ENCODE peak calls at places on chromosomes 13 and 19, in eight cellular contexts. A, J, M, B, C, E, K and L are unnamed samples. For H3K27me3, the result is how much of the 10 kb centered on the place peaks cover.

GRCh38 chr13:110562696-110563462 is 1.4 kb upstream of the RAB20 start:
- DNase-seq in A (no peak), J (no peak), M (no peak), B (no peak), C (no peak), E (no peak), K (no peak), L (no peak)

GRCh38 chr13:85974604-85975366 is 175.6 kb upstream of the SLITRK6 start:
- DNase-seq in A (no peak), J (no peak), M (no peak), B (no peak), C (no peak), E (no peak), K (no peak), L (no peak)

GRCh38 chr13:67736646-67737420 is 506.7 kb upstream of the PCDH9 start:
- DNase-seq in A (peak), J (no peak), M (no peak), B (no peak), C (no peak), E (peak), K (no peak), L (no peak)

GRCh38 chr19:17497149-17497798 is 14.2 kb upstream of the PGLS start:
- DNase-seq in A (peak), J (no peak), M (no peak), B (no peak), C (no peak), E (no peak), K (peak), L (no peak)

GRCh38 chr19:18507727-18508440 is 14.0 kb downstream of the ELL start:
- DNase-seq in A (no peak), J (no peak), M (no peak), B (no peak), C (no peak), E (no peak), K (no peak), L (peak)

GRCh38 chr19:10230155-10230903 is 802 bp downstream of the S1PR2 start:
- DNase-seq in A (peak), J (peak), M (peak), B (peak), C (no peak), E (no peak), K (peak), L (peak)

GRCh38 chr19:47264629-47265028 is 8.3 kb downstream of the CCDC9 start:
- DNase-seq in A (no peak), J (no peak), M (no peak), B (no peak), C (no peak), E (no peak), K (peak), L (no peak)

GRCh38 chr13:51764184-51765141 is 39.5 kb downstream of the DHRS12 start:
- DNase-seq in A (no peak), J (peak), M (peak), B (peak), C (no peak), E (no peak), K (no peak), L (peak)

GRCh38 chr19:35513231-35513974 is at the start of gene DMKN:
- DNase-seq in A (no peak), J (no peak), M (no peak), B (no peak), C (peak), E (no peak), K (peak), L (no peak)

GRCh38 chr13:52980695-52981094 is 47.9 kb upstream of the OLFM4 start:
- DNase-seq in A (no peak), J (no peak), M (no peak), B (no peak), C (no peak), E (no peak), K (no peak), L (no peak)

GRCh38 chr13:73215807-73216206 is 157.0 kb downstream of the KLF5 start:
- DNase-seq in A (no peak), J (peak), M (no peak), B (peak), C (no peak), E (no peak), K (no peak), L (no peak)

GRCh38 chr13:91211548-91211947 is 135.9 kb upstream of the MIR17HG start:
- DNase-seq in A (no peak), J (no peak), M (no peak), B (no peak), C (no peak), E (no peak), K (no peak), L (no peak)

GRCh38 chr19:19053508-19054314 is 10.1 kb upstream of the SLC25A42 start:
- DNase-seq in A (peak), J (peak), M (no peak), B (peak), C (peak), E (peak), K (peak), L (peak)

GRCh38 chr13:32538234-32538620 is 368 bp downstream of the N4BP2L2 start:
- DNase-seq in A (peak), J (peak), M (no peak), B (no peak), C (no peak), E (no peak), K (no peak), L (no peak)

GRCh38 chr19:33690461-33691427 is 69.0 kb downstream of the CHST8 start:
- DNase-seq in A (peak), J (no peak), M (no peak), B (no peak), C (no peak), E (no peak), K (peak), L (no peak)

GRCh38 chr13:114108894-114109293 is 23.5 kb downstream of the RASA3 start:
- DNase-seq in A (no peak), J (no peak), M (no peak), B (peak), C (no peak), E (no peak), K (peak), L (peak)

GRCh38 chr13:109669234-109669612 is 117.2 kb downstream of the IRS2 start:
- DNase-seq in A (no peak), J (no peak), M (no peak), B (no peak), C (no peak), E (no peak), K (no peak), L (no peak)

GRCh38 chr13:99792079-99792921 is 179.3 kb downstream of the ZIC5 start:
- DNase-seq in A (no peak), J (no peak), M (no peak), B (no peak), C (no peak), E (no peak), K (no peak), L (no peak)

GRCh38 chr13:33312150-33312908 is 26.8 kb upstream of the STARD13 start:
- DNase-seq in A (no peak), J (no peak), M (no peak), B (no peak), C (no peak), E (no peak), K (no peak), L (no peak)

GRCh38 chr19:6564393-6564792 is 26.6 kb downstream of the CD70 start:
- DNase-seq in A (no peak), J (no peak), M (no peak), B (no peak), C (peak), E (no peak), K (no peak), L (no peak)

GRCh38 chr13:113949546-113949945 is 24.3 kb downstream of the C13orf46 start:
- DNase-seq in A (no peak), J (no peak), M (no peak), B (no peak), C (no peak), E (no peak), K (no peak), L (no peak)

GRCh38 chr19:37304190-37304883 is 66.6 kb upstream of the ZNF527 start:
- DNase-seq in A (peak), J (no peak), M (no peak), B (peak), C (peak), E (no peak), K (peak), L (peak)

GRCh38 chr13:41610426-41610825 is 153.1 kb downstream of the RGCC start:
- DNase-seq in A (no peak), J (peak), M (no peak), B (no peak), C (no peak), E (no peak), K (peak), L (no peak)

GRCh38 chr19:54030895-54031586 is 32.7 kb downstream of the VSTM1 start:
- DNase-seq in A (no peak), J (no peak), M (no peak), B (no peak), C (peak), E (no peak), K (no peak), L (no peak)

GRCh38 chr13:106049171-106049570 is 486.3 kb downstream of the EFNB2 start:
- DNase-seq in A (no peak), J (no peak), M (no peak), B (no peak), C (no peak), E (no peak), K (no peak), L (no peak)

GRCh38 chr13:43569688-43570087 is 217.1 kb downstream of the ENOX1 start:
- DNase-seq in A (no peak), J (no peak), M (no peak), B (no peak), C (no peak), E (no peak), K (no peak), L (no peak)

GRCh38 chr13:49869514-49869913 is 66.6 kb downstream of the SPRYD7 start:
- DNase-seq in A (peak), J (no peak), M (peak), B (no peak), C (peak), E (peak), K (no peak), L (no peak)

GRCh38 chr19:2294377-2295335 is 12.7 kb upstream of the PEAK3 start:
- DNase-seq in A (peak), J (no peak), M (no peak), B (no peak), C (no peak), E (no peak), K (no peak), L (no peak)

GRCh38 chr13:29861694-29862110 is 11.3 kb upstream of the UBL3 start:
- DNase-seq in A (no peak), J (no peak), M (no peak), B (no peak), C (no peak), E (no peak), K (no peak), L (no peak)

GRCh38 chr13:29857089-29857488 is 6.7 kb upstream of the UBL3 start:
- DNase-seq in A (no peak), J (peak), M (no peak), B (no peak), C (no peak), E (no peak), K (no peak), L (no peak)

GRCh38 chr13:29858667-29859066 is 8.2 kb upstream of the UBL3 start:
- DNase-seq in A (no peak), J (no peak), M (no peak), B (no peak), C (no peak), E (no peak), K (no peak), L (no peak)

GRCh38 chr13:29858231-29858630 is 7.8 kb upstream of the UBL3 start:
- DNase-seq in A (no peak), J (no peak), M (no peak), B (no peak), C (no peak), E (no peak), K (no peak), L (no peak)

DNA sequence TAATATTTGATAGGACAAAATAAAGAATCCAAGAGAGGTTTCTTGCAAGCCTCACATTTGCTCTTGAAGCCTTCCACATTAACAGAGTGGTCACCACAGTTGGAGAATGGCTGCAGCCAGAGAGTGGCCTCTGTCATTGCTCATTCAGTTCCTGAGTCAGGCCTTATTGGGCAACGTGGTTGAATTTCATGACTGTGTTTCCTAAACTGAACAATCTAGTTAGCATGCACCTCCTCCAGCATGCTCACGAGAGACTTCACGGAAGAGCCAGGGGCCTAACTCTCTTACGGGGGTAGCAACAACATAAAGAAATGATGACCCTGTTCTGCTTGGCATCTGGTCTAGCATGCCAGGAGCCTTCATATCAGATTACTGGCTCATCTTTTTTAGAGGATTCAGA is 9.6 kb upstream of the UBL3 start:
- DNase-seq in A (no peak), J (no peak), M (no peak), B (no peak), C (no peak), E (no peak), K (no peak), L (no peak)
- TF ChIP-seq EP300 in A (no peak), J (no peak), M (no peak), B (no peak), C (no peak), E (no peak), K (no peak), L (no peak)

DNA sequence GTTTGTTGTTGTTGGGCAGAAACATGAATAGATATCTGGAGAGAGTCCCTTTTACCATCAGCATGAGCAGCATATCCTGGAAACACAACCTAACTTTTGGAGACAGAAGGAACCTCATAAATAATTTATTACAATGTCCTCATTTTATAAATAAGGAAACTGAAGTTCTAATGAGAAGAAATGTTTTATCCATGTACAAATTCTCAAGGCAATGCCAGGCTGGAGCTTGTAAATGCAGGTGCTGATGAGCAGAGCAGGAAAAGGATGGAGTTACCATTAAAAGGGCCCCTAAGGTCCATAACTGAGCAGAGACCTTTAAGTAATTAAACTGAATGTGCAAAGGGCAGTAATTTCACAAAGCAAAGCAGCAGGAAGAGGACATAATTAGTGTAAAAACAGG is 17.3 kb downstream of the LCP1 start:
- DNase-seq in A (no peak), J (no peak), M (no peak), B (no peak), C (no peak), E (no peak), K (no peak), L (no peak)
- H3K27me3 ChIP-seq in A (under half), J (under half), M (under half), B (under half), C (under half), E (under half), K (under half), L (under half)

GRCh38 chr19:15563931-15564330 is 51.1 kb upstream of the CYP4F8 start:
- DNase-seq in A (no peak), J (no peak), M (no peak), B (no peak), C (no peak), E (no peak), K (peak), L (no peak)
- TF ChIP-seq EP300 in A (no peak), J (no peak), M (no peak), B (no peak), C (no peak), E (no peak), K (no peak), L (no peak)

GRCh38 chr19:51607920-51608562 is 22.2 kb downstream of the SIGLEC5 start:
- DNase-seq in A (no peak), J (peak), M (peak), B (peak), C (peak), E (peak), K (peak), L (peak)

GRCh38 chr19:51607077-51607476 is 23.1 kb downstream of the SIGLEC5 start:
- DNase-seq in A (no peak), J (no peak), M (no peak), B (peak), C (no peak), E (no peak), K (no peak), L (no peak)

GRCh38 chr19:51614789-51615188 is 15.4 kb downstream of the SIGLEC5 start:
- DNase-seq in A (no peak), J (no peak), M (no peak), B (no peak), C (no peak), E (no peak), K (no peak), L (no peak)

GRCh38 chr19:51615991-51616390 is 14.2 kb downstream of the SIGLEC5 start:
- DNase-seq in A (no peak), J (no peak), M (no peak), B (no peak), C (no peak), E (no peak), K (no peak), L (no peak)

DNA sequence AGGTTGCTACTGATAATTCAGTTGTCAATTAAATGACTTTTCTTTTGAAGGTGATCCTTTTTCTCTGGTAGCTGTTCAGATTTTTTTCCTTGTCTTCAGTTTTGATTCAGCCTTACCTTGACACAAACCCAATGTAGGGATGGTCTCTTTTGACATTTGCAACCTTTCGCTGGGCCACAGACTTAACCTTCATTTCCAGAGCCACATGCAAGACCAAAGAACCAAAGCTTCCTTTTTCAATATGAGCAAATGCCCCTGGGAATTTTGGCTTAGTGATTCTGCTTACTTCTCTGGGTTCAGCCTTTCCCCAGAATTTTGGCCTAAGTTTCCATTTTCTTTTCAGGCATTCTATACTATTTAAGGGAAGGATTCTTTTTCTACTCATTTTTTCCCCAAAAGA is 19.6 kb downstream of the SIGLEC5 start:
- DNase-seq in A (no peak), J (no peak), M (no peak), B (no peak), C (no peak), E (no peak), K (no peak), L (no peak)
- H3K27me3 ChIP-seq in A (under half), J (under half), M (under half), B (under half), C (under half), E (under half), K (under half), L (under half)

GRCh38 chr19:3868770-3869456 is at the start of gene ZFR2:
- DNase-seq in A (peak), J (no peak), M (no peak), B (no peak), C (peak), E (no peak), K (peak), L (no peak)
- TF ChIP-seq EP300 in A (no peak), J (no peak), M (no peak), B (no peak), C (no peak), E (no peak), K (no peak), L (no peak)

DNA sequence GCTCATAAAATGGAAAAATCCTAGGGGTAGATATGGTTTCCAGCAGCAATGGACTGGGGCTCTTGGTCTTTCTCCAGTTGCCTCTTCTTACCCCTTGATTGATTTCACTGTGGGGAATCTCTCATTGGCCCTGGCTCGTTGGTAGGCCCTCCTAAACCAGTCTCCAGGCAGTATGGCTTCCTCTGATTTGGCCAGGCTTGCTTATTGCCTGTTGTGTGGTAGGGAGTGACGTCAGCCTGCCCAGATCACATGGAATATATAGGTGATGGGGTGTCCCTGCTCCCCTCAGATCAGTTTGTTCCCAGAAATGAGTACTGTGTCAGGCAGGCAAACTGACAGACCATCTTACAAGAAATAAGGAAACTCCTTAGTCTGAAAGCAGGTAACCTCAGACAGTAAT is 5.7 kb upstream of the SELENOV start:
- DNase-seq in A (no peak), J (no peak), M (no peak), B (no peak), C (no peak), E (no peak), K (no peak), L (no peak)
- H3K27me3 ChIP-seq in A (under half), J (half or more), M (under half), B (half or more), C (under half), E (under half), K (under half), L (under half)

GRCh38 chr13:47455581-47455980 is 545.5 kb downstream of the SUCLA2 start:
- DNase-seq in A (peak), J (no peak), M (no peak), B (no peak), C (no peak), E (no peak), K (no peak), L (no peak)
- TF ChIP-seq EP300 in A (no peak), J (no peak), M (no peak), B (no peak), C (no peak), E (no peak), K (no peak), L (no peak)

GRCh38 chr13:94765814-94766213 is 53.5 kb upstream of the SOX21 start:
- DNase-seq in A (no peak), J (no peak), M (no peak), B (no peak), C (no peak), E (no peak), K (no peak), L (no peak)
- H3K27me3 ChIP-seq in A (under half), J (under half), M (under half), B (under half), C (under half), E (under half), K (under half), L (under half)

DNA sequence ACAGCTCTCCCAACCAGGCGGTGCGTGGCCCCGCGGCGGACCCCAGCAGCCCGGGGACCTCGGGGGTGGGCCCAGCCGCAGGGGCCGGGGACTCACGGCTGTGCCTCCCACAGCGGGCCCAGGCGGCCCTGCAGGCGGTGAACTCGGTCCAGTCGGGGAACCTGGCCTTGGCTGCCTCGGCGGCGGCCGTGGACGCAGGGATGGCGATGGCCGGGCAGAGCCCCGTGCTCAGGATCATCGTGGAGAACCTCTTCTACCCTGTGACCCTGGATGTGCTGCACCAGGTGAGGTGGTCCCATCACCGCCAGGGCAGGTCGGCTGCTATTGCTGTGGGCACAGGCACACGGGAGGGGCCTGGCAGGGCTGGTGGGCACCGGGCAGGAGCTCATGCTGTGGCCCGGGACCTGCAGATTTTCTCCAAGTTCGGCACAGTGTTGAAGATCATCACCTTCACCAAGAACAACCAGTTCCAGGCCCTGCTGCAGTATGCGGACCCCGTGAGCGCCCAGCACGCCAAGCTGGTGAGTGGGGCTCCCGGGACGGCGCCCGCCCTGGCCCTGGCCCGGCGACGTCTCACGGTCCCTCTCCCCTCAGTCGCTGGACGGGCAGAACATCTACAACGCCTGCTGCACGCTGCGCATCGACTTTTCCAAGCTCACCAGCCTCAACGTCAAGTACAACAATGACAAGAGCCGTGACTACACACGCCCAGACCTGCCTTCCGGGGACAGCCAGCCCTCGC is 7.3 kb downstream of the PTBP1 start:
- DNase-seq in A (no peak), J (no peak), M (no peak), B (no peak), C (no peak), E (no peak), K (peak), L (no peak)
- TF ChIP-seq EP300 in A (no peak), J (no peak), M (no peak), B (no peak), C (no peak), E (no peak), K (no peak), L (no peak)

GRCh38 chr13:26752671-26753070 is 7.9 kb downstream of the GPR12 start:
- DNase-seq in A (no peak), J (no peak), M (no peak), B (no peak), C (no peak), E (no peak), K (no peak), L (no peak)
- H3K27me3 ChIP-seq in A (under half), J (under half), M (under half), B (under half), C (under half), E (under half), K (under half), L (under half)